ENCODE peak calls at places on chromosomes 6 and 20, in four cellular contexts. D, X, K and I are unnamed samples.

GRCh38 chr6:168528457-168529095 is 87.6 kb downstream of the SMOC2 start:
- DNase-seq in K (no peak), X (no peak), D (no peak), I (no peak)

GRCh38 chr6:18263561-18264337 is 581 bp downstream of the DEK start:
- DNase-seq in D (peak; percentile 29), K (no peak), X (no peak), I (no peak)

GRCh38 chr6:113347420-113347819 is 509.7 kb upstream of the MARCKS start:
- DNase-seq in X (no peak), D (no peak), K (no peak), I (no peak)

GRCh38 chr6:73558624-73559398 is 38.0 kb upstream of the EEF1A1 start:
- DNase-seq in X (no peak), K (no peak), D (no peak), I (no peak)

GRCh38 chr20:37983286-37983685 is 50.0 kb downstream of the TTI1 start:
- DNase-seq in X (no peak), K (no peak), D (no peak), I (no peak)

GRCh38 chr20:4130404-4131189 is 115.2 kb upstream of the RNF24 start:
- DNase-seq in K (no peak), D (peak; percentile 69), X (no peak), I (no peak)

GRCh38 chr6:6697620-6698019 is 109.1 kb downstream of the LY86 start:
- DNase-seq in X (no peak), D (no peak), K (no peak), I (no peak)

GRCh38 chr6:167726043-167726442 is 100.7 kb upstream of the AFDN start:
- DNase-seq in X (no peak), K (no peak), D (no peak), I (no peak)

GRCh38 chr6:168195712-168196111 is 116.7 kb upstream of the FRMD1 start:
- DNase-seq in X (no peak), K (no peak), D (no peak), I (no peak)

GRCh38 chr20:49276201-49276894 is 1.5 kb downstream of the ZNFX1 start:
- DNase-seq in K (no peak), D (peak; percentile 52), X (no peak), I (no peak)

GRCh38 chr20:46012926-46013825 is 4.5 kb downstream of the MMP9 start:
- DNase-seq in X (no peak), D (no peak), K (no peak), I (no peak)

GRCh38 chr6:100633096-100633766 is 168.5 kb upstream of the SIM1 start:
- DNase-seq in D (peak; percentile 13), X (no peak), K (peak; percentile 79), I (no peak)

GRCh38 chr20:57841297-57841866 is 131.6 kb upstream of the PMEPA1 start:
- DNase-seq in D (no peak), X (no peak), K (no peak), I (no peak)

GRCh38 chr20:57837208-57838035 is 127.6 kb upstream of the PMEPA1 start:
- DNase-seq in X (no peak), K (no peak), D (no peak), I (no peak)

GRCh38 chr20:57840504-57841296 is 130.9 kb upstream of the PMEPA1 start:
- DNase-seq in K (no peak), X (no peak), D (no peak), I (no peak)

GRCh38 chr20:57840066-57840465 is 130.3 kb upstream of the PMEPA1 start:
- DNase-seq in K (no peak), D (no peak), X (no peak), I (no peak)

DNA sequence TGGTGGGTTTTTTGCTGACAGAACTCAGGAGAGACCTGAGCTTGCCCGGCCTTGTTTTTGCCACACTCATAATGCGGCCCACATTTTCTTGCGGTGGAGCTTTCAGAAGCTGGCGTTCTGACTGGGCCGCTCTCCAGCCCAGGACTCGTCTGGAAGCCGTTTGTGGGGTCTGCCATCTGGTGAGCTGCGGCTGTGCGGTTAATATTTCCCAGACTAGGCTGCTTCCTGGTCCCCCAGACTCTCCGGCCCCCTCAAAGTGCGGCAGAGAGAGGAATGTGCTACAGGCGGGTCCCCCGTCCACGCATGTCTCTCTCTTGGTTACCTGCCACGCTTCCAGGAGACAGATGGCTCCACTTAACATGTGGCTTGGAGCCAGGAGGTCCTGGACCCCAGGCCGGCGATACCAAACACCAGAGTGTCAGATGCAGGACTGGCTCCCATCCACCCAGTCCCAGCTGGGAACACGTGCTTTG is 128.9 kb upstream of the PMEPA1 start:
- DNase-seq in X (no peak), K (no peak), D (no peak), I (no peak)
- TF ChIP-seq MAX in X (no peak), K (no peak), D (no peak), I (no peak)

DNA sequence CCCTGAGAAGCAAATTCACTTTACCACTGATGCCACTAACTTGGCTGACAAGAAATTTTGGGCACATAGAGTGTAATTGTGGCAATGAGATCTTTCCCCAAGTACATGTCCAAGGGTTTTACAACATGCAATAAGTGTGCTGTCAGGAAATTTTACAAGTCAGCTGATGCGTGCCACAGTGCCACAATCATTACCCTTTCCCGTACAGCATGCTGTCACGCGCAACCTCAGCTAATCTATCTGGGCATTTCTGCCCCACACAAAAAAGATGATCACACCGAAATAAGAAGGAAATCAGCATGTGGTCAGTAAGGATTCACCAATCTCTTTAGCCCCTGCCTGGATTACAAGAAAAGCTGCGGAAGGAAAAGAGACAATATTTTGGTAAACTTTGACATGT is 163.6 kb upstream of the PREP start:
- DNase-seq in X (no peak), D (no peak), K (no peak), I (no peak)
- TF ChIP-seq ETV6 in X (no peak), D (no peak), K (no peak), I (no peak)

GRCh38 chr20:11204926-11205768 is 531.3 kb upstream of the JAG1 start:
- DNase-seq in X (peak; percentile 50), K (peak; percentile 71), D (peak; percentile 14), I (peak; percentile 72)
- TF ChIP-seq MAX in X (no peak), K (no peak), D (no peak), I (no peak)

GRCh38 chr20:23647346-23647745 is 9.6 kb upstream of the CST3 start:
- DNase-seq in D (no peak), K (no peak), X (no peak), I (no peak)

GRCh38 chr20:23644159-23644558 is 6.4 kb upstream of the CST3 start:
- DNase-seq in K (no peak), X (no peak), D (no peak), I (no peak)

GRCh38 chr20:23643665-23644064 is 5.9 kb upstream of the CST3 start:
- DNase-seq in D (no peak), K (no peak), X (no peak), I (no peak)

GRCh38 chr20:23645575-23645974 is 7.8 kb upstream of the CST3 start:
- DNase-seq in X (no peak), D (no peak), K (no peak), I (no peak)

GRCh38 chr20:23646106-23646958 is 8.6 kb upstream of the CST3 start:
- DNase-seq in D (no peak), X (no peak), K (no peak), I (no peak)
- TF ChIP-seq ETV6 in D (no peak), X (no peak), K (no peak), I (no peak)